ENCODE peak calls at places on chromosomes 12 and 14, in nine cellular contexts. P, W, K, O, L, D, C, B and M are unnamed samples.

GRCh38 chr12:57741413-57741789 is 2.9 kb upstream of the AGAP2 start:
- DNase-seq in W (no peak), L (no peak), D (no peak), P (no peak), K (no peak), C (no peak), B (no peak), O (peak), M (no peak)

GRCh38 chr12:80121661-80122060 is 22.3 kb downstream of the OTOGL start:
- DNase-seq in D (no peak), O (no peak), L (no peak), K (no peak), C (no peak), P (no peak), W (no peak), B (no peak), M (no peak)

GRCh38 chr12:116454076-116454475 is 105.1 kb upstream of the MAP1LC3B2 start:
- DNase-seq in P (no peak), W (no peak), C (no peak), O (no peak), K (no peak), D (no peak), B (no peak), L (no peak), M (no peak)

GRCh38 chr12:103326190-103326589 is 169.6 kb downstream of the C12orf42 start:
- DNase-seq in K (no peak), O (no peak), B (peak), W (no peak), L (no peak), C (no peak), D (peak), P (no peak), M (no peak)

GRCh38 chr12:121894633-121895032 is 6.0 kb downstream of the PSMD9 start:
- DNase-seq in W (no peak), O (no peak), K (no peak), B (no peak), C (peak), L (no peak), D (peak), P (no peak), M (no peak)

GRCh38 chr14:101451166-101451565 is 110.1 kb upstream of the DIO3 start:
- DNase-seq in L (no peak), K (no peak), O (no peak), P (no peak), B (no peak), W (no peak), D (no peak), C (no peak), M (no peak)

GRCh38 chr14:87630808-87631207 is 362.2 kb downstream of the GALC start:
- DNase-seq in P (no peak), O (no peak), C (no peak), W (no peak), D (no peak), K (no peak), L (no peak), B (no peak), M (no peak)

GRCh38 chr12:69331846-69332684 is 16.1 kb upstream of the LYZ start:
- DNase-seq in B (no peak), D (peak), W (no peak), K (no peak), P (no peak), L (no peak), O (no peak), C (no peak), M (no peak)

GRCh38 chr12:80917651-80918050 is 20.1 kb downstream of the LIN7A start:
- DNase-seq in C (no peak), K (no peak), P (no peak), L (no peak), B (no peak), O (no peak), W (no peak), D (no peak), M (no peak)

GRCh38 chr12:9372202-9372601 is 164.0 kb upstream of the PZP start:
- DNase-seq in O (no peak), B (peak), K (peak), P (no peak), D (peak), L (no peak), C (peak), W (no peak), M (no peak)

GRCh38 chr12:96698965-96699364 is 208.1 kb upstream of the NEDD1 start:
- DNase-seq in B (no peak), O (no peak), P (no peak), L (no peak), W (no peak), C (no peak), K (no peak), D (no peak), M (no peak)

GRCh38 chr14:81727243-81727642 is 193.6 kb upstream of the SEL1L start:
- DNase-seq in C (no peak), D (peak), L (peak), O (no peak), K (no peak), B (peak), P (no peak), W (no peak), M (no peak)

GRCh38 chr14:77267937-77268699 is 2.9 kb downstream of the NGB start:
- DNase-seq in C (no peak), P (no peak), L (no peak), W (no peak), O (no peak), D (no peak), K (no peak), B (no peak), M (no peak)

GRCh38 chr12:132424118-132424438 is 65.9 kb upstream of the FBRSL1 start:
- DNase-seq in P (no peak), K (no peak), O (no peak), L (no peak), C (no peak), D (no peak), B (no peak), W (no peak), M (no peak)

GRCh38 chr12:68978678-68979077 is 45.7 kb upstream of the CPM start:
- DNase-seq in O (no peak), K (no peak), W (no peak), C (no peak), D (no peak), B (no peak), P (no peak), L (peak), M (no peak)

GRCh38 chr12:92854344-92854743 is 74.8 kb downstream of the EEA1 start:
- DNase-seq in W (no peak), B (no peak), C (no peak), D (no peak), L (no peak), P (no peak), K (no peak), O (no peak), M (no peak)

GRCh38 chr12:52197371-52198231 is 5.8 kb upstream of the KRT80 start:
- DNase-seq in O (no peak), C (peak), P (no peak), B (peak), D (no peak), W (peak), L (no peak), K (no peak), M (no peak)

GRCh38 chr14:68239988-68240387 is 420.4 kb downstream of the RAD51B start:
- DNase-seq in K (no peak), P (no peak), W (no peak), L (no peak), D (no peak), C (no peak), B (no peak), O (no peak), M (no peak)

GRCh38 chr12:126915309-126915708 is 1351.7 kb upstream of the TMEM132C start:
- DNase-seq in W (no peak), L (no peak), C (no peak), O (no peak), K (no peak), D (no peak), B (no peak), P (no peak), M (no peak)

GRCh38 chr12:109544955-109545531 is 28.3 kb downstream of the MMAB start:
- DNase-seq in W (no peak), B (peak), K (no peak), P (no peak), L (no peak), O (no peak), D (peak), C (peak), M (no peak)

GRCh38 chr12:14399871-14400270 is 34.4 kb downstream of the ATF7IP start:
- DNase-seq in C (peak), W (no peak), B (peak), L (no peak), P (no peak), D (peak), O (no peak), K (no peak), M (no peak)

GRCh38 chr14:91352101-91352500 is 65.5 kb downstream of the CCDC88C start:
- DNase-seq in C (no peak), P (no peak), K (no peak), L (no peak), W (peak), B (no peak), D (no peak), O (peak), M (no peak)

GRCh38 chr14:30808576-30808975 is 65.8 kb upstream of the COCH start:
- DNase-seq in W (no peak), L (no peak), C (no peak), P (no peak), O (no peak), D (no peak), K (no peak), B (no peak), M (no peak)

GRCh38 chr14:79436325-79436724 is 775.0 kb downstream of the DIO2 start:
- DNase-seq in D (no peak), K (no peak), C (no peak), B (no peak), P (no peak), L (no peak), O (no peak), W (no peak), M (no peak)

GRCh38 chr12:123041042-123041531 is 60.6 kb downstream of the ARL6IP4 start:
- DNase-seq in K (no peak), L (no peak), C (no peak), O (no peak), W (no peak), D (no peak), P (no peak), B (no peak), M (no peak)

GRCh38 chr12:50110762-50111416 is 1.1 kb upstream of the COX14 start:
- DNase-seq in D (peak), C (peak), W (peak), O (peak), P (no peak), K (no peak), B (peak), L (no peak), M (no peak)

GRCh38 chr14:89477391-89477790 is 60.4 kb upstream of the FOXN3 start:
- DNase-seq in P (no peak), K (no peak), W (no peak), C (no peak), D (no peak), O (no peak), L (peak), B (no peak), M (no peak)

GRCh38 chr12:108858399-108859074 is 1.2 kb upstream of the SSH1 start:
- DNase-seq in K (no peak), C (no peak), O (no peak), W (no peak), B (no peak), L (no peak), D (no peak), P (no peak), M (no peak)

GRCh38 chr12:46391630-46392029 is 19.1 kb upstream of the SLC38A2 start:
- DNase-seq in L (no peak), W (no peak), B (no peak), D (no peak), P (no peak), K (no peak), O (peak), C (peak), M (no peak)

GRCh38 chr12:115873416-115874082 is 403.9 kb downstream of the MED13L start:
- DNase-seq in K (no peak), C (no peak), B (no peak), W (no peak), D (peak), L (no peak), P (no peak), O (no peak), M (no peak)

GRCh38 chr12:47267571-47267970 is 187.8 kb upstream of the AMIGO2 start:
- DNase-seq in L (no peak), D (peak), B (peak), O (no peak), C (no peak), K (no peak), W (no peak), P (no peak), M (no peak)

GRCh38 chr14:33103489-33103888 is 164.8 kb downstream of the NPAS3 start:
- DNase-seq in C (no peak), L (no peak), P (no peak), W (no peak), B (no peak), K (no peak), D (no peak), O (no peak), M (no peak)

GRCh38 chr12:112165624-112166023 is 40.3 kb downstream of the TRAFD1 start:
- DNase-seq in C (no peak), B (no peak), K (no peak), L (no peak), W (no peak), P (no peak), O (no peak), D (no peak), M (no peak)

GRCh38 chr14:31286456-31287293 is 79.1 kb upstream of the HECTD1 start:
- DNase-seq in W (no peak), D (no peak), C (no peak), L (no peak), K (peak), O (no peak), B (peak), P (no peak), M (peak)

GRCh38 chr12:109999983-110000505 is 814 bp downstream of the ANKRD13A start:
- DNase-seq in D (peak), C (peak), W (no peak), L (no peak), P (no peak), K (no peak), O (no peak), B (peak), M (no peak)